ENCODE peak calls at places on chromosomes 4 and X, in six cellular contexts. C is GM12864, Y is nephron progenitor cell, E is spleen, P is SK-N-SH, U is sigmoid colon. V is an unnamed sample.

GRCh38 chr4:171117457-171117856 is 695.7 kb upstream of the GALNTL6 start:
- DNase-seq in C (no peak), Y (no peak), E (no peak), P (no peak), U (no peak), V (no peak)

GRCh38 chr4:140947507-140947906 is 185.8 kb downstream of the RNF150 start:
- DNase-seq in C (no peak), Y (no peak), E (no peak), P (peak), U (peak), V (no peak)

GRCh38 chr4:141210168-141210567 is 10.5 kb upstream of the ZNF330 start:
- DNase-seq in C (no peak), Y (no peak), E (no peak), P (no peak), U (no peak), V (no peak)

GRCh38 chrX:40504801-40505605 is 75.8 kb upstream of the ATP6AP2 start:
- DNase-seq in C (peak), Y (no peak), E (no peak), P (no peak), U (no peak), V (no peak)

GRCh38 chr4:38237139-38237538 is 276.9 kb downstream of the PTTG2 start:
- DNase-seq in C (no peak), Y (no peak), E (no peak), P (no peak), U (no peak), V (no peak)

GRCh38 chrX:16946971-16947562 is 609 bp downstream of the REPS2 start:
- DNase-seq in C (no peak), Y (peak), E (peak), P (no peak), U (peak), V (peak)

GRCh38 chr4:186144596-186145569 is 40.4 kb downstream of the FAM149A start:
- DNase-seq in C (no peak), Y (peak), E (peak), P (peak), U (peak), V (no peak)

GRCh38 chr4:165364452-165365080 is 14.2 kb upstream of the CPE start:
- DNase-seq in C (no peak), Y (no peak), E (no peak), P (no peak), U (no peak), V (no peak)

GRCh38 chrX:100643943-100644587 is at the start of gene SRPX2:
- DNase-seq in C (no peak), Y (no peak), E (no peak), P (no peak), U (peak), V (no peak)

GRCh38 chr4:122152699-122153328 is 683 bp downstream of the BLTP1 start:
- DNase-seq in C (no peak), Y (peak), E (peak), P (peak), U (peak), V (peak)

GRCh38 chrX:68647156-68647957 is at the start of gene STARD8:
- DNase-seq in C (no peak), Y (peak), E (no peak), P (peak), U (no peak), V (no peak)

GRCh38 chr4:129988957-129989356 is 893.0 kb downstream of the C4orf33 start:
- DNase-seq in C (no peak), Y (no peak), E (no peak), P (no peak), U (no peak), V (no peak)

GRCh38 chrX:17007134-17007768 is 60.8 kb downstream of the REPS2 start:
- DNase-seq in C (no peak), Y (peak), E (no peak), P (peak), U (no peak), V (peak)

GRCh38 chr4:7375427-7375826 is 59.3 kb downstream of the PSAPL1 start:
- DNase-seq in C (no peak), Y (no peak), E (no peak), P (no peak), U (no peak), V (no peak)

GRCh38 chr4:176717237-176717636 is 75.5 kb downstream of the VEGFC start:
- DNase-seq in C (no peak), Y (no peak), E (no peak), P (no peak), U (no peak), V (no peak)

GRCh38 chrX:12567857-12568256 is 223.4 kb upstream of the PRPS2 start:
- DNase-seq in C (no peak), Y (no peak), E (no peak), P (peak), U (no peak), V (peak)

GRCh38 chrX:110172215-110172614 is 145.7 kb downstream of the AMMECR1 start:
- DNase-seq in C (peak), Y (no peak), E (peak), P (no peak), U (no peak), V (peak)

GRCh38 chr4:25839687-25840086 is 23.1 kb downstream of the SEL1L3 start:
- DNase-seq in C (no peak), Y (no peak), E (no peak), P (no peak), U (no peak), V (no peak)

GRCh38 chr4:152784490-152785195 is 4.9 kb downstream of the ARFIP1 start:
- DNase-seq in C (no peak), Y (peak), E (no peak), P (peak), U (no peak), V (no peak)

GRCh38 chr4:6027392-6027791 is 9.2 kb upstream of the C4orf50 start:
- DNase-seq in C (no peak), Y (no peak), E (no peak), P (no peak), U (no peak), V (no peak)

GRCh38 chr4:6907658-6908191 is 1.9 kb upstream of the TBC1D14 start:
- DNase-seq in C (no peak), Y (peak), E (peak), P (peak), U (peak), V (no peak)

GRCh38 chrX:129488359-129488758 is 34.9 kb downstream of the SMARCA1 start:
- DNase-seq in C (no peak), Y (no peak), E (no peak), P (no peak), U (no peak), V (no peak)

GRCh38 chr4:26590639-26591038 is 6.8 kb downstream of the TBC1D19 start:
- DNase-seq in C (no peak), Y (no peak), E (no peak), P (no peak), U (no peak), V (no peak)

DNA sequence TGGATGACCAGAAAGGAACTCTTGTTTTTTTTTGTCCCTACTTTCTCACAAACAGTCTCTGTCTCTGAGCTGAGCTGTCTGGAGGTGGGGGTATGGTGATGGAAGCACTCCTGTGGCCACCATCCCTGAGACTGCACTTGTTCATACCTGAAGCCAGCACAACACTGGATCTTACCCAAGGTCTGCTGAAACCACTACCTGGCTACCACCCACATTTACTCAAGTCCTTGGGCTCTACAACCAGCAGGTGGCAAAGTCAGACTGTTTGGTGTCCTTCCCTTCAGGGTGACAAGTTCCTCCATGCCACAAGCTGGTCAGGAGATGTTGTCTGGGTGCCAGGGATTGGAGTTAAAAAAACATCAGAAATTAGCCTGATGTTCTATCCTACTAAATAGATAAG is 89.7 kb downstream of the NEXMIF start:
- DNase-seq in C (no peak), Y (no peak), E (no peak), P (no peak), U (no peak), V (no peak)
- TF ChIP-seq CTCF in C (no peak), Y (no peak), E (no peak), P (no peak), U (no peak), V (no peak)

GRCh38 chr4:90960840-90961239 is 833.6 kb downstream of the CCSER1 start:
- DNase-seq in C (no peak), Y (no peak), E (no peak), P (no peak), U (no peak), V (no peak)
- TF ChIP-seq CTCF in C (no peak), Y (no peak), E (no peak), P (peak), U (no peak), V (no peak)

GRCh38 chr4:138500869-138501268 is 258.7 kb upstream of the SLC7A11 start:
- DNase-seq in C (no peak), Y (no peak), E (no peak), P (no peak), U (no peak), V (no peak)

GRCh38 chr4:138499627-138500026 is 257.5 kb upstream of the SLC7A11 start:
- DNase-seq in C (no peak), Y (no peak), E (no peak), P (no peak), U (no peak), V (no peak)

GRCh38 chr4:138492178-138492577 is 250.0 kb upstream of the SLC7A11 start:
- DNase-seq in C (no peak), Y (no peak), E (no peak), P (no peak), U (no peak), V (no peak)

DNA sequence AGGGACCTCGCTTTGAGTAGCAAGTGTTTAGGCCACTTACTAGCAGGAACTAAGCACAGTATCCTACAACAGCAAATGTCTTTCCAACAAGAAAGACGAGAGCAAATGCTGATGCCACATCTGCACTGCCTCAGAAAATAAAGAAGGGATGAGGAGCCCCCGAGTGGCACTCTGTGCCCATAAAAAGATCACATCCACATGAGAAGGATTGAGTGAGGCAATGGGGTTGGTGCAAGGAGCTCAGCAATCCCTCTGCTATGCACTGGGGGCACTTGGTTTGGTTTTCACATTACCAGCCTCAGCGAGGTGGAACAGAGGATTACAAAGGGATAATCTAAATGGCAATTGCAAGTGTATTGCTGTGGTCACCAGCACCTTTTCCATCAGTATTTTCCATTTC is 252.8 kb upstream of the SLC7A11 start:
- DNase-seq in C (no peak), Y (peak), E (no peak), P (no peak), U (no peak), V (no peak)
- TF ChIP-seq CTCF in C (peak), Y (no peak), E (no peak), P (peak), U (no peak), V (no peak)

GRCh38 chr4:181671672-181672071 is 571.5 kb upstream of the TENM3 start:
- DNase-seq in C (no peak), Y (no peak), E (no peak), P (no peak), U (no peak), V (no peak)
- TF ChIP-seq CTCF in C (no peak), Y (no peak), E (no peak), P (no peak), U (no peak), V (no peak)